ENCODE peak calls at places on chromosomes 6 and 20, in seven cellular contexts. Y, I, C, H, A, T and Z are unnamed samples.

GRCh38 chr6:72286911-72287311 is 335.0 kb upstream of the KCNQ5 start:
- DNase-seq in Y (no peak), I (no peak), C (no peak), H (no peak), A (no peak), T (no peak), Z (no peak)

GRCh38 chr6:107877968-107878367 is 53.9 kb upstream of the SCML4 start:
- DNase-seq in Y (no peak), I (no peak), C (no peak), H (no peak), A (no peak), T (no peak), Z (no peak)

GRCh38 chr6:126792340-126792739 is 326.1 kb upstream of the RSPO3 start:
- DNase-seq in Y (no peak), I (no peak), C (no peak), H (no peak), A (no peak), T (no peak), Z (no peak)

GRCh38 chr6:165082631-165083030 is 226.8 kb downstream of the C6orf118 start:
- DNase-seq in Y (no peak), I (no peak), C (no peak), H (no peak), A (no peak), T (no peak), Z (no peak)

GRCh38 chr6:40844241-40844640 is 194.8 kb downstream of the UNC5CL start:
- DNase-seq in Y (no peak), I (no peak), C (no peak), H (no peak), A (no peak), T (no peak), Z (no peak)

GRCh38 chr6:170151235-170152110 is 139.4 kb downstream of the DLL1 start:
- DNase-seq in Y (no peak), I (no peak), C (no peak), H (no peak), A (no peak), T (no peak), Z (no peak)

GRCh38 chr6:167030222-167031072 is 31.2 kb downstream of the CEP43 start:
- DNase-seq in Y (no peak), I (no peak), C (no peak), H (no peak), A (no peak), T (no peak), Z (no peak)

GRCh38 chr6:30744054-30744805 is at the start of gene IER3:
- DNase-seq in Y (peak), I (peak), C (peak), H (peak), A (peak), T (peak), Z (peak)

GRCh38 chr6:71420693-71421328 is 132.2 kb downstream of the OGFRL1 start:
- DNase-seq in Y (no peak), I (peak), C (peak), H (no peak), A (no peak), T (peak), Z (no peak)

GRCh38 chr6:133701633-133702331 is 187.1 kb upstream of the TCF21 start:
- DNase-seq in Y (no peak), I (no peak), C (peak), H (no peak), A (no peak), T (no peak), Z (no peak)

GRCh38 chr20:48605364-48606116 is 222.3 kb downstream of the PREX1 start:
- DNase-seq in Y (no peak), I (no peak), C (no peak), H (no peak), A (no peak), T (no peak), Z (no peak)

GRCh38 chr20:9228774-9229450 is 160.0 kb downstream of the PLCB4 start:
- DNase-seq in Y (no peak), I (no peak), C (no peak), H (no peak), A (no peak), T (no peak), Z (no peak)

GRCh38 chr6:7147051-7147671 is 39.4 kb downstream of the RREB1 start:
- DNase-seq in Y (no peak), I (no peak), C (no peak), H (no peak), A (no peak), T (no peak), Z (no peak)

GRCh38 chr20:60649541-60649940 is 602.5 kb upstream of the CDH4 start:
- DNase-seq in Y (no peak), I (no peak), C (no peak), H (no peak), A (no peak), T (no peak), Z (no peak)

GRCh38 chr6:95431637-95432228 is 145.6 kb upstream of the MANEA start:
- DNase-seq in Y (no peak), I (peak), C (peak), H (no peak), A (peak), T (peak), Z (peak)

GRCh38 chr6:135113855-135114254 is 59.2 kb upstream of the HBS1L start:
- DNase-seq in Y (no peak), I (no peak), C (no peak), H (no peak), A (no peak), T (no peak), Z (no peak)

GRCh38 chr20:57250607-57251343 is 15.7 kb downstream of the BMP7 start:
- DNase-seq in Y (no peak), I (no peak), C (no peak), H (no peak), A (peak), T (no peak), Z (no peak)

GRCh38 chr20:51660741-51661608 is 107.2 kb downstream of the ATP9A start:
- DNase-seq in Y (no peak), I (no peak), C (no peak), H (no peak), A (no peak), T (no peak), Z (no peak)

GRCh38 chr20:881051-881820 is 34.9 kb downstream of the ANGPT4 start:
- DNase-seq in Y (no peak), I (no peak), C (no peak), H (no peak), A (no peak), T (no peak), Z (no peak)